ENCODE peak calls at places on chromosomes 11 and 22, in ten cellular contexts. Z is stimulated activated CD8-positive, alpha-beta memory T cell treated with anti-CD3 and anti-CD28 coated beads, Interleukin-4, amount 100 ng/mL, for 1 hour; Y is Ammon's horn; S is T-helper 9 cell; U is ELR; I is NCI-H774; N is GM12892; T is activated CD4-positive, CD25-positive, alpha-beta regulatory T cell; A is stomach; Q is GM12891. O is an unnamed sample.
A peak's percentile ranks its signal among the peaks of the same experiment; 100 is the strongest.

GRCh38 chr11:127943763-127944162 is 643.6 kb downstream of the ETS1 start:
- DNase-seq in A (no peak), I (no peak), Y (no peak), T (no peak), U (peak; percentile 3), Z (no peak), S (no peak), Q (no peak), N (no peak), O (no peak)

GRCh38 chr11:75204012-75204674 is 36.4 kb upstream of the TPBGL start:
- DNase-seq in U (no peak), T (no peak), Q (no peak), Z (no peak), S (no peak), A (no peak), I (no peak), N (no peak), Y (no peak), O (no peak)

GRCh38 chr11:126490261-126490660 is 134.8 kb downstream of the ST3GAL4 start:
- DNase-seq in A (no peak), Y (no peak), Q (no peak), T (no peak), I (no peak), Z (no peak), N (no peak), U (no peak), S (no peak), O (no peak)

GRCh38 chr22:26547426-26547825 is 35.2 kb upstream of the TFIP11 start:
- DNase-seq in Y (no peak), I (no peak), N (no peak), S (no peak), T (no peak), Q (no peak), Z (no peak), A (no peak), U (peak; percentile 69), O (no peak)

GRCh38 chr11:72814831-72815618 is 814 bp downstream of the ATG16L2 start:
- DNase-seq in N (no peak), Y (no peak), Z (peak; percentile 9), T (peak; percentile 34), U (peak; percentile 81), A (no peak), S (no peak), I (peak; percentile 50), Q (no peak), O (peak; percentile 27)

GRCh38 chr11:111840143-111840542 is 31.2 kb downstream of the ALG9 start:
- DNase-seq in I (no peak), Q (no peak), U (no peak), T (no peak), Y (no peak), N (no peak), A (no peak), S (no peak), Z (no peak), O (no peak)

GRCh38 chr11:118938491-118939411 is 13.0 kb upstream of the BCL9L start:
- DNase-seq in A (no peak), Z (no peak), U (peak; percentile 91), N (no peak), I (no peak), S (no peak), Q (no peak), Y (no peak), T (no peak), O (no peak)

GRCh38 chr22:35839811-35840739 is 122.4 kb downstream of the APOL5 start:
- DNase-seq in Z (no peak), N (no peak), I (peak; percentile 82), Y (peak; percentile 73), S (no peak), T (no peak), U (peak; percentile 98), A (peak; percentile 72), Q (no peak), O (no peak)

GRCh38 chr11:61603667-61604066 is 22.8 kb upstream of the SYT7 start:
- DNase-seq in U (no peak), T (no peak), Z (no peak), N (no peak), A (no peak), S (no peak), Y (no peak), I (no peak), Q (no peak), O (no peak)

GRCh38 chr11:47236482-47236881 is 12.1 kb downstream of the ACP2 start:
- DNase-seq in N (no peak), Q (no peak), S (no peak), I (no peak), A (no peak), Y (no peak), T (no peak), U (peak; percentile 85), Z (no peak), O (no peak)

O was measured in CD8-positive, alpha-beta T cell.